ENCODE peak calls at places on chromosomes 11 and 22, in four cellular contexts. E, I, F and J are unnamed samples.

GRCh38 chr22:36281726-36282077 is 28.8 kb downstream of the APOL1 start:
- DNase-seq in E (no peak), I (no peak), F (no peak), J (no peak)

GRCh38 chr11:39990413-39990812 is 1469.0 kb downstream of the LRRC4C start:
- DNase-seq in E (no peak), I (no peak), F (no peak), J (no peak)

GRCh38 chr11:114562166-114562916 is 2.7 kb upstream of the NXPE1 start:
- DNase-seq in E (no peak), I (no peak), F (no peak), J (no peak)

GRCh38 chr11:109077340-109077927 is 344.6 kb upstream of the C11orf87 start:
- DNase-seq in E (no peak), I (no peak), F (no peak), J (no peak)

GRCh38 chr11:56843816-56844215 is 95.3 kb upstream of the OR9G4 start:
- DNase-seq in E (no peak), I (no peak), F (no peak), J (no peak)

GRCh38 chr11:118628861-118629549 is 21.6 kb downstream of the PHLDB1 start:
- DNase-seq in E (peak; percentile 9), I (no peak), F (no peak), J (no peak)

GRCh38 chr11:71214553-71215371 is 37.6 kb downstream of the SHANK2 start:
- DNase-seq in E (no peak), I (no peak), F (no peak), J (no peak)

GRCh38 chr22:22928666-22929380 is 41.2 kb downstream of the IGLL5 start:
- DNase-seq in E (peak; percentile 57), I (peak; percentile 78), F (peak; percentile 28), J (no peak)

GRCh38 chr11:69333906-69334305 is 40.0 kb downstream of the MYEOV start:
- DNase-seq in E (no peak), I (no peak), F (peak; percentile 11), J (no peak)

GRCh38 chr11:119187123-119187892 is 2.0 kb downstream of the NHERF4 start:
- DNase-seq in E (no peak), I (no peak), F (no peak), J (no peak)

DNA sequence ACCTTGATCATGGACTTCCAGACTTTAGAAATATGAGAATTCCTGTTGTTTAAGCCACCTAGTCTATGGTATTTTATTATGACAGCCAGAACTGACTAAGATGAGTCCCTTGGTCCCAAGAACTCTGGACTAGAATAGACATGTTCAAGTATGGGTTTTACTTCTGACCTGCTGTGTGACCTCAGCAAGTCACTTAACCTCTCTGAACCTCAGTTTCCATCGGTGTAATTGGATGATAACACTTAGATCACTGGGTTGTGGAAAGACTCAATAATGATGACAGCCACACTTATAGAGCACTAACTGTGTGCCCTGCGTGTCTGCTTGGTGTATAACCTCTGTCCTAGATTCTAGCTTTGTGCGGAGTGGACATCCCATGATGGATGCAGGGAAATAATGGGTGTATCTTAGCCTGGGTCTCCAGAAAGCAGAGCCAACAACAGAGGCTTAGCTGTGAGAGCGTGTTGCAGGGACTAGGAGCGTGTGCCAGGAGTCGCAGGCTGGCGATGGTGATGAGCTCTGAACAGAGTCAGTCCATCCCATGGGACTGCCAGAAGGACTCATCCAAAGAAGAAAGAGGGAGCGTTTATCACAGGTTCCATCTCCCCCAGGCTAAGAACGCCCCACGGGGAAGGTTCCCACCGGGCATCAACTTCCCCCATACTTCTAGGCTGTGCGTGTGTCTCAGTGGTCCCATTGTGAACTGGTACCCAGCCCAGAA is 93.2 kb upstream of the TP53I11 start:
- DNase-seq in E (no peak), I (no peak), F (no peak), J (no peak)
- H3K4me1 ChIP-seq in E (peaks cover 16% of the 10 kb centered on the region), I (no peaks in the 10 kb centered on the region), F (no peaks in the 10 kb centered on the region), J (no peaks in the 10 kb centered on the region)

GRCh38 chr11:123375832-123376231 is 54.2 kb upstream of the GRAMD1B start:
- DNase-seq in E (no peak), I (no peak), F (no peak), J (no peak)

GRCh38 chr11:123373754-123374621 is 56.1 kb upstream of the GRAMD1B start:
- DNase-seq in E (no peak), I (no peak), F (no peak), J (no peak)

GRCh38 chr11:123371506-123372297 is 58.4 kb upstream of the GRAMD1B start:
- DNase-seq in E (no peak), I (no peak), F (no peak), J (no peak)

GRCh38 chr11:123377355-123377754 is 52.7 kb upstream of the GRAMD1B start:
- DNase-seq in E (no peak), I (no peak), F (no peak), J (no peak)

DNA sequence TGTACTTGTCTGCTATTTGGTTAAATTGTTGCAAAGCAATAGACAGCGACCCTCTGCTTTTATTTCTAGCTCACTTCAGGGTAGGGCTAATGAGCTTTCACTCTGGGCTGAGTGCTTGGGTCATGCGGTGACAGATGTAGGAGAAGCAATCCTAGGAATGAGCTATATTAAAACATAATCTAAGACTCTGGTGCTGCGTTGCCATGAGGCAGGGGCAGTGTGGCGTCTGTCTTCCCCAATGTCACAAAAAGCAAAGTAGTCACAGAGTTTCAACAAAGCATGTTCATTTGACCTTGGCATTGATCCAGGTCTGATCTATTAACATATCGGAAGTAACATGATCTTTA is 55.5 kb upstream of the GRAMD1B start:
- DNase-seq in E (no peak), I (no peak), F (no peak), J (no peak)
- H3K4me1 ChIP-seq in E (no peaks in the 10 kb centered on the region), I (no peaks in the 10 kb centered on the region), F (no peaks in the 10 kb centered on the region), J (no peaks in the 10 kb centered on the region)

DNA sequence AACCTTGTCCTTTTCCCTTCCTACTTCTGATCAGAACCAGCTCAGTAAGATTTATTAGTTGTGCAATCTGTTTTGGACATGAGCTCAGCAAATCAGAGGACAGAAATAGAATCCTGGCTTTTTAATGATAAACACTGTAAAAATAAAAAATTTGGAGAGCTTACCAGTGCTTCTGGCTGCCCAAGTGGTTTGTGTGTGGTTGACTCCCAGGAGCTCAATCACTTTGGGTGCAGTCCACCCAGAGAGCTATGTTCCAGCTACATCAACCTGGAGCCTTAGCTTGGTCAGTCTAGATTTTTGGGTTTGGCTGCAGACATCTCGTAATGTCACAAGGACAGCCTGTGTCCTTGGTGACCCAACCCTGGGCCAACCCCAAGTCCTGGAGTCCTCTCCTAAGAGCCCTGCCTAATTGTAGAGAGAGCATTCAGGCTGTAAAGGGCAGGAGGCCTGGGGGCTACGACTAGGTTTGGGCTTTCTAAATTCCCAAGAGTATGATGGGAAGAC is 28.5 kb downstream of the CD44 start:
- DNase-seq in E (peak; percentile 45), I (no peak), F (no peak), J (no peak)
- H3K4me1 ChIP-seq in E (peaks cover 14% of the 10 kb centered on the region), I (peaks cover 47% of the 10 kb centered on the region), F (peaks cover 7% of the 10 kb centered on the region), J (peaks cover 8% of the 10 kb centered on the region)

DNA sequence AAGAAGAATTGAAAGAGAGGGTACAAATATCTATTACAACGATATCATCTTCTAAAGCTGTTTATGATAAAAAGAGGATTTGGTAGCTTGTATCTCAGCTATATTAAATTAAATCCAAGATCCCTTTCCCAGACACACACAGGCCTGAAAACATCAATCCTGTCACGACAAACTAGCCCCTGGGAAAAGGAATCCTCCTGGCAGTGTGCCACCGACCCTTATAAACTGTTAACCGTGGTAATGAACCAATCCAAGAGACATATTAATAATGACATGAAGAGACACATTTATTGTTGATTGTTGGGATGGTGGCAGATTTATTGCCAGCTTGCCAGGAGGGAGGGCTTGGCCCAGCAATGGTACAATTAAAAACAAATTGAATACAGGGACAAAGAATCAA is 887.8 kb downstream of the OPCML start:
- DNase-seq in E (no peak), I (no peak), F (no peak), J (no peak)
- H3K4me1 ChIP-seq in E (no peaks in the 10 kb centered on the region), I (no peaks in the 10 kb centered on the region), F (no peaks in the 10 kb centered on the region), J (no peaks in the 10 kb centered on the region)

DNA sequence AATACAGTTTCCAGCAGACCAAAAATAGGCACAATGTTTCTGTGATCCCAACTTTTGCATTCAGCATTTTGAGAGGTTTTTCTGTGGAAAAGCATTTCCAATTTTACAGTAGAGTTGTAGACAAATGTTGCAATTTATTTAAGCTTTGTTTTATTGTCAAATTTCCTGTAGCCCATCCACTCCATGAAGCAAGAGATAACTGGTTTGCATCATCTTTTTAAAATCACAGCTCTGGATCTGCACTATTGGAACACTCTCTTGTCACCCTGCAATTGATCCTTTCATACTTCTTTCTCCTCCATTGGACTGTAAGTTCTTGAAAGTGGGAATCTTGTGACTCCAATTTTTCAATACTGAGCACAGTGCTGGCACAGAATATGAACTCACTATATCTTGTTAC is 86.0 kb downstream of the MAML2 start:
- DNase-seq in E (no peak), I (no peak), F (no peak), J (no peak)
- H3K4me1 ChIP-seq in E (peaks cover 8% of the 10 kb centered on the region), I (peaks cover 17% of the 10 kb centered on the region), F (peaks cover 8% of the 10 kb centered on the region), J (no peaks in the 10 kb centered on the region)

DNA sequence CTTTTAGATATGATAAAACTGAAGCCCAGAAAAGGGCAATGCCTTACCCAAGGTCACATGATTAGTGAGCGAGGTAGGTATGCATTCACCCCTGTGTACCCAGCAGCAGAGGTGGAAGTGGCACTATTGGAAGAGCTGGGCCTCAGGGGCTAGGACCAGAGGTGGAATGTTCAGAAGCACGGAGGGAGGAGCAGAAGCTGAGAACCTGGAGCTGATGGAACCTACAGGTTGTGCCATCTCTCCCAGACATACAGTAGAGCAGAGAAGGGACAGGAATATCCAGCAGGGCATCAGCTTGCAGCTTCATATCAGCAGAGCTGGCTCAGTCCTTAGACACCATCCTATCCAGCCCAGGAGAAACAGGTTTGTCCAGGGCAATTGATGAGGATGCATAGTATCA is 14.6 kb upstream of the FCHSD2 start:
- DNase-seq in E (no peak), I (no peak), F (no peak), J (no peak)
- H3K4me1 ChIP-seq in E (peaks cover 11% of the 10 kb centered on the region), I (peaks cover 32% of the 10 kb centered on the region), F (no peaks in the 10 kb centered on the region), J (no peaks in the 10 kb centered on the region)

GRCh38 chr22:40853961-40854360 is 2.5 kb downstream of the ST13 start:
- DNase-seq in E (no peak), I (no peak), F (no peak), J (no peak)

GRCh38 chr22:40856513-40857308 is at the start of the genes ST13 and XPNPEP3:
- DNase-seq in E (peak; percentile 98), I (peak; percentile 98), F (peak; percentile 99), J (peak; percentile 97)

GRCh38 chr22:40857309-40857851 is 432 bp downstream of the XPNPEP3 start:
- DNase-seq in E (no peak), I (no peak), F (no peak), J (no peak)

GRCh38 chr22:40855104-40855959 is 1.1 kb downstream of the ST13 start:
- DNase-seq in E (no peak), I (no peak), F (no peak), J (peak; percentile 8)

GRCh38 chr22:40855960-40856512 is 403 bp downstream of the ST13 start:
- DNase-seq in E (no peak), I (no peak), F (peak; percentile 51), J (peak; percentile 11)
- H3K4me1 ChIP-seq in E (peaks cover 6% of the 10 kb centered on the region), I (peaks cover 36% of the 10 kb centered on the region), F (peaks cover 6% of the 10 kb centered on the region), J (peaks cover 9% of the 10 kb centered on the region)

DNA sequence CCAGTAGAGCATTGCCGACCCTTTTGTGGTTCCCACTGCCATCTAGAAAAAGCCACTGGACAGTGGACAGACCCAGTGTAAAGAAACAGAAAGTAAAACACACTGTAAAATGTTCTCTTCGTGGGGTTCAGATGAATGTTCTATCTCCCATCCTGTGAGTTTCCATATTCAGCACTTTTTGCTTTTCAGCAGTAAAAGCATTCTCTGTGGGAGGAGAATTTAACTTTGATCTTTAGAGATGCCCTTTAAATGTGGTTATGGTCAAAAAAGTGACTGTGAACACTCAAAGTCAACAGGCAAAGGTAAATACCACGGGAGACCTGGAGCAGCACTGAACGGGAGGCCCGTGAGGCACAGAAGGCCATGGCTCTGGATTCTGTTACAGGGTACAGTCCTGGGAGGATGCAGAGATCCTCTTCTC is 53.9 kb downstream of the FLI1 start:
- DNase-seq in E (no peak), I (no peak), F (no peak), J (no peak)
- H3K4me1 ChIP-seq in E (peaks cover 11% of the 10 kb centered on the region), I (no peaks in the 10 kb centered on the region), F (no peaks in the 10 kb centered on the region), J (no peaks in the 10 kb centered on the region)